ENCODE peak calls at places on chromosomes 6 and 20, in four cellular contexts. One of them, this sample, is unnamed.

GRCh38 chr20:46990811-46991567 is 96.3 kb downstream of the EYA2 start:
- DNase-seq in K562: no peak
- DNase-seq in GM12878: no peak
- DNase-seq in HepG2: no peak
- DNase-seq in this sample: no peak

GRCh38 chr20:63794614-63795013 is 36.5 kb downstream of the ZBTB46 start:
- DNase-seq in GM12878: no peak
- DNase-seq in HepG2: no peak
- DNase-seq in K562: no peak
- DNase-seq in this sample: no peak

GRCh38 chr6:157748839-157749571 is 74.0 kb upstream of the SNX9 start:
- DNase-seq in HepG2: no peak
- DNase-seq in GM12878: no peak
- DNase-seq in K562: no peak
- DNase-seq in this sample: no peak

GRCh38 chr6:144158133-144158532 is 7.8 kb downstream of the STX11 start:
- DNase-seq in K562: no peak
- DNase-seq in GM12878: no peak
- DNase-seq in HepG2: no peak
- DNase-seq in this sample: no peak

GRCh38 chr6:33197431-33198048 is 2.9 kb downstream of the RXRB start:
- DNase-seq in K562: peak; percentile 70
- DNase-seq in GM12878: no peak
- DNase-seq in HepG2: peak; percentile 80
- DNase-seq in this sample: peak; percentile 44

GRCh38 chr6:32668226-32668747 is 1.8 kb upstream of the HLA-DQB1 start:
- DNase-seq in HepG2: peak; percentile 31
- DNase-seq in K562: no peak
- DNase-seq in GM12878: peak; percentile 95
- DNase-seq in this sample: no peak

GRCh38 chr20:49821850-49822249 is 9.2 kb downstream of the SLC9A8 start:
- DNase-seq in HepG2: no peak
- DNase-seq in GM12878: no peak
- DNase-seq in K562: no peak
- DNase-seq in this sample: no peak

GRCh38 chr6:139407718-139408222 is 33.3 kb upstream of the CITED2 start:
- DNase-seq in GM12878: no peak
- DNase-seq in HepG2: no peak
- DNase-seq in K562: no peak
- DNase-seq in this sample: no peak

GRCh38 chr20:18957328-18957727 is 143.7 kb downstream of the SCP2D1 start:
- DNase-seq in HepG2: no peak
- DNase-seq in GM12878: no peak
- DNase-seq in K562: no peak
- DNase-seq in this sample: no peak

GRCh38 chr6:108563292-108563691 is 2.6 kb downstream of the FOXO3 start:
- DNase-seq in K562: no peak
- DNase-seq in GM12878: no peak
- DNase-seq in HepG2: no peak
- DNase-seq in this sample: no peak

GRCh38 chr20:21571841-21572690 is 58.2 kb upstream of the NKX2-2 start:
- DNase-seq in HepG2: peak; percentile 23
- DNase-seq in GM12878: no peak
- DNase-seq in K562: peak; percentile 31
- DNase-seq in this sample: peak; percentile 33

GRCh38 chr20:57071283-57071701 is 195.1 kb downstream of the BMP7 start:
- DNase-seq in K562: no peak
- DNase-seq in GM12878: no peak
- DNase-seq in HepG2: no peak
- DNase-seq in this sample: peak; percentile 57
- TF ChIP-seq TCF7 in K562: no peak
- TF ChIP-seq TCF7 in GM12878: no peak
- TF ChIP-seq TCF7 in HepG2: no peak
- TF ChIP-seq TCF7 in this sample: no peak

DNA sequence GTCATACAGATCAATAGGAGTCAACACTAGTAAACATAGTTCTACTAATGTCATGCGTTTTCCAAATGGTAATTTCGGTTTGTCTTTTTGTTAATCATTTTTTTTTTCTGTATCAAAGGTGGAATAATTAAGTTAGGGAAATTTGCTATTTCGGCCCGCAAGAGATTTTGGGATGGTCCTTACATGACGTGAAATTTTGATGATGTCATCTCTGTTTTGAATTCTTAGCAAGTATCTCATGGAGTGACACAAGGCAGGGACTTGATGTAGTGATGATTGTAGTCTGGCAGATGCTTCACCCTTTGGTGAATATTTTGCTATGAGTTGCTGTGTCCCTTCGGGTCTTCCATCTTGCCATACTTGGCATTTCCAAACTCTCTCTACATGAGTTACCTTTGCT is 608.0 kb downstream of the BCKDHB start:
- DNase-seq in HepG2: no peak
- DNase-seq in K562: no peak
- DNase-seq in GM12878: no peak
- DNase-seq in this sample: no peak
- TF ChIP-seq ESRRA in HepG2: no peak
- TF ChIP-seq ESRRA in K562: no peak
- TF ChIP-seq ESRRA in GM12878: no peak
- TF ChIP-seq ESRRA in this sample: no peak

DNA sequence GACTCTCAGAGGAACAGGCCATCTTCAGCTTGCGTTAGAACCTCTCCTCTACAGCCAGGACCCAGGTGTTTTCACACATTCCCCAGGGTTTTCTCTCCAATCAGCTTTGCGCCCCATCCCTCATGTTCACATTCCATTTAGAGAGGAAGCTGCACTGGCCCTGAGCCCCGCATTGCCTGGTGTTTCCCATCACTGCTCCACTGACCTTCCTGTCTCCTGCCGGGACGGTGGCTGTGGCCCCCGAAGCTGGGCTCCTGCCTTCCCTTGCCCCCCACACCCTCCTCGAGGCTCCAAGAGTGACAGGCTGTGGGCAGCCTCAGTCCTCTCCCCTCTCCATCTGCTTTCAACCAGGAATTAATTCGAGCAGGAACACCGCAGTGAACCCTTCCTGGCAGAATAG is 357.3 kb downstream of the THBS2 start:
- DNase-seq in HepG2: no peak
- DNase-seq in GM12878: no peak
- DNase-seq in K562: no peak
- DNase-seq in this sample: no peak
- TF ChIP-seq USF2 in HepG2: no peak
- TF ChIP-seq USF2 in GM12878: no peak
- TF ChIP-seq USF2 in K562: no peak
- TF ChIP-seq USF2 in this sample: no peak

GRCh38 chr6:119240257-119241123 is 109.1 kb downstream of the MAN1A1 start:
- DNase-seq in HepG2: no peak
- DNase-seq in K562: no peak
- DNase-seq in GM12878: no peak
- DNase-seq in this sample: no peak

GRCh38 chr6:119241540-119242309 is 107.8 kb downstream of the MAN1A1 start:
- DNase-seq in HepG2: no peak
- DNase-seq in GM12878: no peak
- DNase-seq in K562: no peak
- DNase-seq in this sample: no peak

GRCh38 chr6:119243657-119244056 is 105.9 kb downstream of the MAN1A1 start:
- DNase-seq in GM12878: no peak
- DNase-seq in K562: no peak
- DNase-seq in HepG2: no peak
- DNase-seq in this sample: no peak

GRCh38 chr6:119243037-119243436 is 106.5 kb downstream of the MAN1A1 start:
- DNase-seq in HepG2: no peak
- DNase-seq in GM12878: no peak
- DNase-seq in K562: no peak
- DNase-seq in this sample: no peak

DNA sequence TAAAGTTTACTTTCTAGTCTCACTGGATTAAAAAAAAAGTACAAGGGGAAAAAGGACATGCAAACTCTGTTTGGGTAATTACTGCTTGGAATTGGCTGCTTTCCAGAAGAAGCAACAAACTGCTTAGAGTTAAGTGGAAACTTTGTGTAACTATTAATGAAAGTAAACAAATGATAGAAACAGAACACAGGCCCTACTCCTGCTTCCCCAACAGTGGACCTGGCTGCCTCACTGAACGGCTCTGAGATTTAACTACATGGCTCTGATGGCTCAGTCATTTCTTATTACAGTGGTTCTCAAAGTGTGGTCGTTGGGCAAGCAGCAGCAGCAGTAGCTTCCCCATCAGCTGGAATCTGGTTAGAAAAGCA is 108.5 kb downstream of the MAN1A1 start:
- DNase-seq in GM12878: peak; percentile 8
- DNase-seq in HepG2: peak; percentile 31
- DNase-seq in K562: no peak
- DNase-seq in this sample: no peak
- TF ChIP-seq TCF7 in GM12878: no peak
- TF ChIP-seq TCF7 in HepG2: no peak
- TF ChIP-seq TCF7 in K562: no peak
- TF ChIP-seq TCF7 in this sample: no peak

GRCh38 chr20:58571942-58572666 is 56.9 kb upstream of the APCDD1L start:
- DNase-seq in GM12878: no peak
- DNase-seq in K562: no peak
- DNase-seq in HepG2: no peak
- DNase-seq in this sample: no peak
- TF ChIP-seq ESRRA in GM12878: no peak
- TF ChIP-seq ESRRA in K562: no peak
- TF ChIP-seq ESRRA in HepG2: no peak
- TF ChIP-seq ESRRA in this sample: no peak

GRCh38 chr20:42706762-42707161 is 482.9 kb downstream of the PTPRT start:
- DNase-seq in HepG2: no peak
- DNase-seq in GM12878: no peak
- DNase-seq in K562: no peak
- DNase-seq in this sample: no peak
- TF ChIP-seq USF2 in HepG2: no peak
- TF ChIP-seq USF2 in GM12878: no peak
- TF ChIP-seq USF2 in K562: no peak
- TF ChIP-seq USF2 in this sample: no peak